ENCODE peak calls at places on chromosomes 13 and 19, in seven cellular contexts. Z, Y, N, M, V, J and O are unnamed samples.

GRCh38 chr19:33465834-33466233 is 55.8 kb downstream of the PEPD start:
- DNase-seq in V (no peak), N (no peak), Z (no peak), M (no peak), J (no peak), Y (no peak), O (no peak)

GRCh38 chr19:34269968-34270621 is 15.7 kb downstream of the GARRE1 start:
- DNase-seq in N (peak; percentile 70), V (peak; percentile 63), Z (peak; percentile 51), Y (peak; percentile 76), M (peak; percentile 59), J (peak; percentile 68), O (peak; percentile 52)

GRCh38 chr13:97205971-97206370 is 16.2 kb upstream of the MBNL2 start:
- DNase-seq in Z (no peak), N (no peak), M (no peak), Y (no peak), V (no peak), J (no peak), O (no peak)

GRCh38 chr13:33312150-33312908 is 26.8 kb upstream of the STARD13 start:
- DNase-seq in Z (no peak), J (peak; percentile 33), N (no peak), M (no peak), Y (no peak), V (peak; percentile 70), O (peak; percentile 49)

GRCh38 chr19:40416918-40417713 is 3.9 kb upstream of the PRX start:
- DNase-seq in V (no peak), Y (no peak), N (no peak), J (no peak), M (peak; percentile 70), Z (no peak), O (no peak)

GRCh38 chr13:31846984-31847752 is 107.8 kb downstream of the RXFP2 start:
- DNase-seq in V (no peak), M (peak; percentile 62), N (no peak), J (no peak), Y (peak; percentile 9), Z (no peak), O (no peak)

GRCh38 chr13:66558511-66558910 is 671.6 kb downstream of the PCDH9 start:
- DNase-seq in M (no peak), V (peak; percentile 33), Z (no peak), N (no peak), J (no peak), Y (no peak), O (peak; percentile 13)

GRCh38 chr13:42041684-42042035 is 6.8 kb upstream of the DGKH start:
- DNase-seq in M (peak; percentile 72), V (peak; percentile 41), J (peak; percentile 68), N (no peak), Y (peak; percentile 11), Z (no peak), O (no peak)

GRCh38 chr19:40621283-40621682 is 20.1 kb downstream of the LTBP4 start:
- DNase-seq in J (no peak), Z (no peak), N (no peak), Y (no peak), V (no peak), M (no peak), O (no peak)